ENCODE peak calls at places on chromosome 17, in five cellular contexts. One of them, this sample, is unnamed.

GRCh38 chr17:20206068-20206467 is 196.9 kb downstream of the SPECC1 start:
- DNase-seq in HEK293T: no peak
- DNase-seq in stimulated activated CD4-positive, alpha-beta T cell treated with anti-CD3 and anti-CD28 coated beads, Interleukin-2, amount 100 ng/mL, for 24 hours: peak; percentile 14
- DNase-seq in brain microvascular endothelial cell: no peak
- DNase-seq in germinal center: no peak
- DNase-seq in this sample: no peak

GRCh38 chr17:9241371-9241712 is 220.0 kb downstream of the NTN1 start:
- DNase-seq in HEK293T: no peak
- DNase-seq in stimulated activated CD4-positive, alpha-beta T cell treated with anti-CD3 and anti-CD28 coated beads, Interleukin-2, amount 100 ng/mL, for 24 hours: no peak
- DNase-seq in brain microvascular endothelial cell: no peak
- DNase-seq in germinal center: no peak
- DNase-seq in this sample: no peak

GRCh38 chr17:13888043-13888442 is 181.3 kb upstream of the COX10 start:
- DNase-seq in HEK293T: peak; percentile 20
- DNase-seq in stimulated activated CD4-positive, alpha-beta T cell treated with anti-CD3 and anti-CD28 coated beads, Interleukin-2, amount 100 ng/mL, for 24 hours: no peak
- DNase-seq in brain microvascular endothelial cell: no peak
- DNase-seq in germinal center: no peak
- DNase-seq in this sample: no peak

GRCh38 chr17:61209524-61209923 is 190.1 kb upstream of the TBX2 start:
- DNase-seq in HEK293T: no peak
- DNase-seq in stimulated activated CD4-positive, alpha-beta T cell treated with anti-CD3 and anti-CD28 coated beads, Interleukin-2, amount 100 ng/mL, for 24 hours: no peak
- DNase-seq in brain microvascular endothelial cell: no peak
- DNase-seq in germinal center: no peak
- DNase-seq in this sample: peak; percentile 99

GRCh38 chr17:2695961-2696760 is 15.4 kb downstream of the CLUH start:
- DNase-seq in HEK293T: no peak
- DNase-seq in stimulated activated CD4-positive, alpha-beta T cell treated with anti-CD3 and anti-CD28 coated beads, Interleukin-2, amount 100 ng/mL, for 24 hours: no peak
- DNase-seq in brain microvascular endothelial cell: no peak
- DNase-seq in germinal center: no peak
- DNase-seq in this sample: no peak

GRCh38 chr17:65774787-65775186 is 213.3 kb upstream of the AXIN2 start:
- DNase-seq in HEK293T: no peak
- DNase-seq in stimulated activated CD4-positive, alpha-beta T cell treated with anti-CD3 and anti-CD28 coated beads, Interleukin-2, amount 100 ng/mL, for 24 hours: peak; percentile 7
- DNase-seq in brain microvascular endothelial cell: no peak
- DNase-seq in germinal center: no peak
- DNase-seq in this sample: peak; percentile 37

GRCh38 chr17:59469786-59470485 is 95.5 kb upstream of the DHX40 start:
- DNase-seq in HEK293T: no peak
- DNase-seq in stimulated activated CD4-positive, alpha-beta T cell treated with anti-CD3 and anti-CD28 coated beads, Interleukin-2, amount 100 ng/mL, for 24 hours: no peak
- DNase-seq in brain microvascular endothelial cell: no peak
- DNase-seq in germinal center: no peak
- DNase-seq in this sample: no peak

GRCh38 chr17:61452301-61453290 is at the start of gene TBX4:
- DNase-seq in HEK293T: no peak
- DNase-seq in stimulated activated CD4-positive, alpha-beta T cell treated with anti-CD3 and anti-CD28 coated beads, Interleukin-2, amount 100 ng/mL, for 24 hours: no peak
- DNase-seq in brain microvascular endothelial cell: no peak
- DNase-seq in germinal center: no peak
- DNase-seq in this sample: no peak

GRCh38 chr17:68318103-68318991 is 27.1 kb downstream of the ARSG start:
- DNase-seq in HEK293T: no peak
- DNase-seq in stimulated activated CD4-positive, alpha-beta T cell treated with anti-CD3 and anti-CD28 coated beads, Interleukin-2, amount 100 ng/mL, for 24 hours: no peak
- DNase-seq in brain microvascular endothelial cell: peak; percentile 82
- DNase-seq in germinal center: no peak
- DNase-seq in this sample: no peak

GRCh38 chr17:75652934-75653549 is 13.9 kb downstream of the RECQL5 start:
- DNase-seq in HEK293T: peak; percentile 80
- DNase-seq in stimulated activated CD4-positive, alpha-beta T cell treated with anti-CD3 and anti-CD28 coated beads, Interleukin-2, amount 100 ng/mL, for 24 hours: peak; percentile 13
- DNase-seq in brain microvascular endothelial cell: peak; percentile 9
- DNase-seq in germinal center: peak; percentile 65
- DNase-seq in this sample: no peak

GRCh38 chr17:62790554-62790953 is 17.6 kb downstream of the MARCHF10 start:
- DNase-seq in HEK293T: no peak
- DNase-seq in stimulated activated CD4-positive, alpha-beta T cell treated with anti-CD3 and anti-CD28 coated beads, Interleukin-2, amount 100 ng/mL, for 24 hours: no peak
- DNase-seq in brain microvascular endothelial cell: peak; percentile 81
- DNase-seq in germinal center: no peak
- DNase-seq in this sample: no peak

GRCh38 chr17:40453881-40454630 is 10.8 kb downstream of the IGFBP4 start:
- DNase-seq in HEK293T: no peak
- DNase-seq in stimulated activated CD4-positive, alpha-beta T cell treated with anti-CD3 and anti-CD28 coated beads, Interleukin-2, amount 100 ng/mL, for 24 hours: no peak
- DNase-seq in brain microvascular endothelial cell: no peak
- DNase-seq in germinal center: no peak
- DNase-seq in this sample: no peak

GRCh38 chr17:63665527-63666214 is 34.3 kb downstream of the LIMD2 start:
- DNase-seq in HEK293T: no peak
- DNase-seq in stimulated activated CD4-positive, alpha-beta T cell treated with anti-CD3 and anti-CD28 coated beads, Interleukin-2, amount 100 ng/mL, for 24 hours: no peak
- DNase-seq in brain microvascular endothelial cell: no peak
- DNase-seq in germinal center: peak; percentile 44
- DNase-seq in this sample: no peak

GRCh38 chr17:17935321-17936271 is 36.6 kb downstream of the TOM1L2 start:
- DNase-seq in HEK293T: no peak
- DNase-seq in stimulated activated CD4-positive, alpha-beta T cell treated with anti-CD3 and anti-CD28 coated beads, Interleukin-2, amount 100 ng/mL, for 24 hours: no peak
- DNase-seq in brain microvascular endothelial cell: peak; percentile 86
- DNase-seq in germinal center: no peak
- DNase-seq in this sample: peak; percentile 48